ENCODE peak calls at places on chromosomes 7 and 10, in eight cellular contexts. U is adrenal gland, B is H1, R is HCT116, T is IMR-90, G is transverse colon, X is breast epithelium, P is ovary. O is an unnamed sample.

GRCh38 chr10:95288273-95288672 is 2.5 kb downstream of the PDLIM1 start:
- DNase-seq in T (no peak), X (no peak), G (no peak), P (no peak), R (no peak), U (no peak), B (no peak), O (no peak)

GRCh38 chr10:24894728-24895127 is 57.7 kb downstream of the PRTFDC1 start:
- DNase-seq in P (no peak), G (no peak), R (no peak), U (no peak), X (no peak), T (no peak), B (no peak), O (no peak)

GRCh38 chr7:39829028-39829427 is 121.0 kb upstream of the CDK13 start:
- DNase-seq in P (no peak), X (no peak), B (no peak), T (no peak), G (no peak), U (no peak), R (no peak), O (no peak)

GRCh38 chr10:45599021-45599603 is 73.5 kb downstream of the ZFAND4 start:
- DNase-seq in P (no peak), G (no peak), T (no peak), U (no peak), X (no peak), R (no peak), B (no peak), O (peak; percentile 26)

GRCh38 chr10:77073066-77073960 is 564.3 kb downstream of the KCNMA1 start:
- DNase-seq in B (no peak), P (peak; percentile 72), G (peak; percentile 42), R (no peak), T (peak; percentile 19), U (no peak), X (no peak), O (no peak)

GRCh38 chr7:87369216-87369615 is 23.8 kb downstream of the CROT start:
- DNase-seq in X (no peak), T (no peak), U (no peak), P (no peak), G (no peak), B (no peak), R (no peak), O (no peak)

GRCh38 chr10:3438608-3439007 is 266.0 kb upstream of the PITRM1 start:
- DNase-seq in G (no peak), X (no peak), B (no peak), U (no peak), P (no peak), T (no peak), R (no peak), O (no peak)

GRCh38 chr10:107059872-107060271 is 104.6 kb downstream of the SORCS1 start:
- DNase-seq in T (no peak), G (no peak), X (no peak), U (no peak), P (no peak), R (no peak), B (no peak), O (peak; percentile 30)

GRCh38 chr10:63415635-63416244 is 50.0 kb downstream of the JMJD1C start:
- DNase-seq in P (no peak), R (no peak), U (no peak), T (no peak), G (no peak), X (no peak), B (no peak), O (peak; percentile 22)

GRCh38 chr7:46486264-46487206 is 565.5 kb upstream of the IGFBP3 start:
- DNase-seq in R (no peak), T (peak; percentile 88), B (no peak), G (peak; percentile 28), P (no peak), X (no peak), U (no peak), O (no peak)

GRCh38 chr10:61464461-61465215 is 11.5 kb upstream of the TMEM26 start:
- DNase-seq in P (no peak), G (no peak), X (no peak), U (no peak), R (no peak), B (no peak), T (peak; percentile 88), O (no peak)

GRCh38 chr10:104045151-104046089 is 40.3 kb downstream of the COL17A1 start:
- DNase-seq in R (peak; percentile 74), T (peak; percentile 76), X (no peak), B (peak; percentile 39), U (peak; percentile 65), G (no peak), P (peak; percentile 33), O (peak; percentile 16)

GRCh38 chr7:106421181-106421762 is 136.5 kb upstream of the NAMPT start:
- DNase-seq in T (peak; percentile 95), P (peak; percentile 87), R (no peak), B (no peak), X (peak; percentile 56), U (peak; percentile 65), G (peak; percentile 55), O (no peak)

GRCh38 chr10:14414901-14415300 is 84.2 kb upstream of the FRMD4A start:
- DNase-seq in U (no peak), B (no peak), X (no peak), R (no peak), G (no peak), P (no peak), T (peak; percentile 85), O (no peak)

GRCh38 chr10:107653832-107654287 is 489.4 kb upstream of the SORCS1 start:
- DNase-seq in P (no peak), B (no peak), U (peak; percentile 20), R (no peak), T (peak; percentile 5), G (peak; percentile 17), X (no peak), O (no peak)

GRCh38 chr10:27981744-27982143 is 17.1 kb downstream of the ODAD2 start:
- DNase-seq in P (no peak), R (no peak), B (no peak), T (no peak), G (no peak), U (no peak), X (no peak), O (no peak)

GRCh38 chr10:3192856-3193635 is 20.5 kb upstream of the PITRM1 start:
- DNase-seq in T (peak; percentile 73), R (peak; percentile 34), P (no peak), X (no peak), G (peak; percentile 61), B (no peak), U (peak; percentile 47), O (peak; percentile 60)

GRCh38 chr10:72126184-72126871 is 38.0 kb upstream of the SPOCK2 start:
- DNase-seq in P (no peak), G (no peak), X (no peak), U (no peak), B (no peak), R (peak; percentile 40), T (peak; percentile 75), O (peak; percentile 77)

GRCh38 chr10:4684434-4684833 is 141.6 kb upstream of the AKR1E2 start:
- DNase-seq in P (no peak), B (no peak), U (no peak), G (no peak), T (peak; percentile 77), R (no peak), X (no peak), O (no peak)

GRCh38 chr7:146660839-146661238 is 544.2 kb downstream of the CNTNAP2 start:
- DNase-seq in T (no peak), R (no peak), G (no peak), B (no peak), P (no peak), U (no peak), X (no peak), O (no peak)

GRCh38 chr10:6279540-6280267 is 77.0 kb downstream of the PFKFB3 start:
- DNase-seq in T (peak; percentile 66), X (no peak), G (no peak), R (peak; percentile 61), B (peak; percentile 51), U (no peak), P (no peak), O (no peak)

GRCh38 chr10:6401066-6401465 is 179.0 kb downstream of the PRKCQ start:
- DNase-seq in X (no peak), G (no peak), B (no peak), U (no peak), P (no peak), T (no peak), R (no peak), O (no peak)

GRCh38 chr10:131259535-131259934 is 52.0 kb downstream of the TCERG1L start:
- DNase-seq in G (no peak), U (no peak), T (no peak), X (peak; percentile 24), P (no peak), B (no peak), R (no peak), O (no peak)

GRCh38 chr10:80708185-80708584 is 170.5 kb downstream of the SH2D4B start:
- DNase-seq in U (no peak), P (no peak), T (no peak), X (no peak), G (no peak), B (no peak), R (no peak), O (no peak)

DNA sequence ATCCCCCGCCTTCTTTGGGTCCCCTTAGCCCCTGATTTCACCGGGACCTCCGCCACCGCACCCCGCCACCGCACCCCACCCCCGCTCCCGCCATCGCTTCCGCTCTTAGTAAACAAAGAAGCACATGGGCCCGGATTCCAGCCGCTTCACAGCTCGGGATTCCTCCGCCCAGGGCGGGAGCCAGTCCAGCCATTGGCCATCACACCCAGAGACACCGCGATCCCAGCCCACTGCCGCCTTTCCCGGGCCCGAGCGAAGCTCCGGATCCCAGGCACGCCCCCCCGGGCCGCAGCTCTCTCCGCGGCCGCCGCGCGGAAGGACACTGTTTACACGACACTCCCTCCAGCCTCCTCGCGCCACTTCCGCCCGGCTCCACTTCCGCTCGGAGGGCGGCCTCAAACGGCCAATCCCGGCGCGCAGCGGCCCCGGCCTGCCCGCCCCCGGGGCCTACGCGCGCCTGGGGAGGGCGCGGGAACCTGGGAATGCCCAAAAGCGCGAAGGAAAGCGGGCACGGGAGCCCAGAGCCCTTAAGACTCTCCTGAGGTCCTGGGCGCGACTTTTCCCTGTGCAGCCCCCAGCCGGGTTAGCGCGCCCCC is 679 bp downstream of the MCM7 start:
- DNase-seq in U (peak; percentile 92), X (peak; percentile 94), R (peak; percentile 92), B (no peak), P (peak; percentile 96), G (peak; percentile 95), T (peak; percentile 98), O (peak; percentile 96)
- TF ChIP-seq POLR2A in U (no peak), X (no peak), R (no peak), B (peak; percentile 61), P (peak; percentile 34), G (peak; percentile 53), T (peak; percentile 59), O (no peak)

GRCh38 chr7:140195859-140196258 is 19.1 kb upstream of the KDM7A start:
- DNase-seq in B (no peak), U (no peak), X (no peak), R (no peak), G (no peak), P (no peak), T (no peak), O (no peak)
- TF ChIP-seq POLR2A in B (no peak), U (no peak), X (no peak), R (no peak), G (no peak), P (no peak), T (no peak), O (no peak)

GRCh38 chr10:130110236-130111114 is at the start of gene C10orf143:
- DNase-seq in B (peak; percentile 88), T (peak; percentile 96), X (peak; percentile 96), G (peak; percentile 98), P (peak; percentile 98), U (peak; percentile 99), R (peak; percentile 79), O (peak; percentile 97)
- TF ChIP-seq POLR2A in B (peak; percentile 89), T (peak; percentile 75), X (peak; percentile 61), G (peak; percentile 92), P (peak; percentile 71), U (peak; percentile 68), R (peak; percentile 8), O (peak; percentile 91)

GRCh38 chr7:1632506-1632905 is 37.6 kb upstream of the ELFN1 start:
- DNase-seq in X (no peak), U (no peak), G (no peak), B (no peak), T (no peak), P (no peak), R (no peak), O (no peak)
- TF ChIP-seq POLR2A in X (no peak), U (no peak), G (no peak), B (no peak), T (no peak), P (no peak), R (no peak), O (no peak)

O was measured in erythroblast.